ENCODE peak calls at places on chromosome 5, in eight cellular contexts. A is CD8-positive, alpha-beta memory T cell; P is sigmoid colon; B is upper lobe of right lung; T is aorta; L is endothelial cell of umbilical vein; C is neuronal stem cell; Z is heart left ventricle. R is an unnamed sample.

GRCh38 chr5:77312411-77312810 is 101.9 kb downstream of the PDE8B start:
- DNase-seq in A (no peak), P (no peak), B (no peak), T (no peak), L (no peak), C (no peak), Z (no peak), R (peak; percentile 29)

GRCh38 chr5:108079754-108080153 is 302.1 kb downstream of the FBXL17 start:
- DNase-seq in A (no peak), P (no peak), B (no peak), T (no peak), L (no peak), C (no peak), Z (no peak), R (no peak)

GRCh38 chr5:79235222-79235577 is 731 bp upstream of the JMY start:
- DNase-seq in A (no peak), P (no peak), B (no peak), T (no peak), L (no peak), C (no peak), Z (no peak), R (peak; percentile 75)

GRCh38 chr5:93189707-93190120 is 391.3 kb downstream of the NR2F1-AS1 start:
- DNase-seq in A (no peak), P (no peak), B (no peak), T (no peak), L (peak; percentile 62), C (no peak), Z (no peak), R (no peak)

GRCh38 chr5:150461231-150461630 is 11.7 kb upstream of the RPS14 start:
- DNase-seq in A (no peak), P (no peak), B (no peak), T (no peak), L (no peak), C (no peak), Z (no peak), R (no peak)

GRCh38 chr5:178777557-178777956 is 47.1 kb upstream of the ZNF354A start:
- DNase-seq in A (no peak), P (no peak), B (no peak), T (peak; percentile 71), L (no peak), C (no peak), Z (peak; percentile 26), R (no peak)

GRCh38 chr5:138053554-138053953 is 20.7 kb upstream of the FAM13B start:
- DNase-seq in A (no peak), P (no peak), B (no peak), T (no peak), L (no peak), C (no peak), Z (no peak), R (peak; percentile 13)

GRCh38 chr5:79795764-79796398 is 106.2 kb downstream of the CMYA5 start:
- DNase-seq in A (no peak), P (no peak), B (no peak), T (no peak), L (no peak), C (no peak), Z (peak; percentile 77), R (no peak)

GRCh38 chr5:34676409-34676808 is 20.3 kb downstream of the RAI14 start:
- DNase-seq in A (no peak), P (no peak), B (no peak), T (peak; percentile 49), L (no peak), C (no peak), Z (no peak), R (no peak)

GRCh38 chr5:122516432-122516743 is 204.4 kb downstream of the SNCAIP start:
- DNase-seq in A (no peak), P (no peak), B (no peak), T (no peak), L (no peak), C (no peak), Z (no peak), R (no peak)

GRCh38 chr5:126594676-126595485 is at the start of gene ALDH7A1:
- DNase-seq in A (peak; percentile 16), P (peak; percentile 93), B (peak; percentile 91), T (peak; percentile 93), L (peak; percentile 96), C (peak; percentile 90), Z (peak; percentile 93), R (peak; percentile 92)

GRCh38 chr5:57495688-57496087 is 13.1 kb upstream of the ACTBL2 start:
- DNase-seq in A (no peak), P (no peak), B (no peak), T (no peak), L (no peak), C (no peak), Z (no peak), R (no peak)

GRCh38 chr5:41247135-41247534 is 33.8 kb upstream of the C6 start:
- DNase-seq in A (no peak), P (no peak), B (no peak), T (no peak), L (no peak), C (no peak), Z (no peak), R (no peak)

DNA sequence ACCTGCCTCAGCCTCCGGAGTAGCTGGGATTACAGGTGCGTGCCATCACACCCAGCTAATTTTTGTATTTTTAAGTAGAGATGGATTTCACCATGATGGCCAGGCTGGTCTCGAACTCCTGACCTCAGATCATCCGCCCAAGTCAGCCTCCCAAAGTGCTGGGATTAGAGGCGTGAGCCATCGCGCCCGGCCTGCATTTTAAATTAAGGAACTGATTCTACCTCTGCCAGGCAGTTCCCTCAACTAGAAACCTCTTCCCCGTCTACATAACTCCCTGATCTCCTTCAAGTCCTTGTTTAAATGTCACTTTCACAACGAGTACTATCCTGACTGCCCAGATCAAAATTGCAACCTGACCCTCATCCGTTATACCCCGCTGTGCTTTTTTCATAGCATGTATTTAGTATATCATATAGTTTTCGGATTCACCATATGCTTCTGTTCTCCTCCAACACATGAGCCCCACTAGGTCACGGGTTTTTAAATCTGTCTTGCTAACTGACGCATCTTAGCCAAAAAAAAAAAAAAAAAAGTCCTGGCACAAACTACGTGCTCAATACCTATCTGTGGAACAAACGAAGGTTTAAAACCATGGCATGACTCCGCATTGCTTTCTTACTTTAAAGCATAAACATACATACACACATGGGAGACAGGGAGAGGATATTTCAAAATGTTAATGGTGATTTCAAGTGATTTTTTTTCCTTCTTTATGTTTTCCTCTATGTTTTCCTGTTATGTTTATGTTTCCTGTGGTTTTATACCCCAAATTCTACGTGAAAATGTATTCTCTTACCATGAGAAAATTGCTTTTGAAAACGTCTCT is 766 bp upstream of the SOWAHA start:
- DNase-seq in A (no peak), P (no peak), B (no peak), T (no peak), L (no peak), C (no peak), Z (no peak), R (no peak)
- H3K27ac ChIP-seq in A (no peak overlapping the region), P (no peak overlapping the region), B (no peak overlapping the region), T (no peak overlapping the region), L (no peak overlapping the region), C (no peak overlapping the region), Z (no peak overlapping the region), R (no peak overlapping the region)

GRCh38 chr5:120507826-120508463 is 43.8 kb downstream of the PRR16 start:
- DNase-seq in A (no peak), P (no peak), B (no peak), T (no peak), L (no peak), C (no peak), Z (no peak), R (no peak)
- H3K27me3 ChIP-seq in A (no peaks in the 10 kb centered on the region), P (no peaks in the 10 kb centered on the region), B (no peaks in the 10 kb centered on the region), T (no peaks in the 10 kb centered on the region), L (no peaks in the 10 kb centered on the region), C (no peaks in the 10 kb centered on the region), Z (no peaks in the 10 kb centered on the region), R (no peaks in the 10 kb centered on the region)

DNA sequence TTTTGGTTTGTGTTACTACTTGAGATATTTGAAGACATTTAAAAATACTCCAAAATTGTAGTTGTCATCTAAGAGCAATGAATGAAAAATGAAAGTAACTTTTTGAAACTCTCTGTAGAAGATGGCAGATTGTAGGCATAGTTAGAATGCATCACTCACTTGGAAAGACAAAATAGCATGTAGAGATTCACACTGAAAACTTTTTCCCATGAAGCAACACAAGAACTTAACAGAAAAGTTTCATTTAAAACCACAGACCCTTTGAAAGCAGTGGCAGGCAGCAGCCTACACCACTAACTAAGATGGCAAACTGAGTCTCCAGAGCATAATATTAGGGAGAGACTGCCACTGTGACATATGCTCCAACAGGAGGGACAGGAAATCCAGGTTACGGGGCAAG is 18.9 kb upstream of the FAM174A start:
- DNase-seq in A (no peak), P (no peak), B (no peak), T (no peak), L (no peak), C (no peak), Z (no peak), R (no peak)
- H3K4me3 ChIP-seq in A (no peak overlapping the region), P (no peak overlapping the region), B (no peak overlapping the region), T (no peak overlapping the region), L (no peak overlapping the region), C (no peak overlapping the region), Z (no peak overlapping the region), R (no peak overlapping the region)

DNA sequence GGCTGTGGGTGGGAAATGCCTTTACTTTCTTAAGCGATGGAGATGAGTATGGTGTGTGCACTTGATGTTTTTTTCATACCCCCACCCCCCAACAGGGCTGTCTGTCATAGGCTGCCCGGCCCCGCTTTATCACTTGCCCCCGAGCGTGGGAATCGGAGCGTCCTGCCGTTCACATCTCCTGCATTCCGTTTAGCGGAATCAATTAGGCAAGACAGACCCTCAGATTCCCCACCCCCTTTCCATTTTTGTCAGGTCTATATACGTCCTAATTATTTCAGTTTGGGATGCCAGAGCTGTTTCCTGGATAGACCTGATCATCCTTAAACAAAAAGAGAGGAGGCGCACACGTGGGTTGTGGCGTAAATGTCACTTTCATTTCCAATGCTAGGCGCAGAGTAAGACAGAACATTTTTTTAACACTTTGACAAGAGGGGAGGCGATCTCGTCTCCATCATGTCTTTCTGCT is 217.2 kb downstream of the MEF2C start:
- DNase-seq in A (no peak), P (no peak), B (peak; percentile 32), T (no peak), L (no peak), C (peak; percentile 54), Z (no peak), R (no peak)
- H3K27ac ChIP-seq in A (no peak overlapping the region), P (no peak overlapping the region), B (no peak overlapping the region), T (no peak overlapping the region), L (no peak overlapping the region), C (no peak overlapping the region), Z (no peak overlapping the region), R (no peak overlapping the region)

DNA sequence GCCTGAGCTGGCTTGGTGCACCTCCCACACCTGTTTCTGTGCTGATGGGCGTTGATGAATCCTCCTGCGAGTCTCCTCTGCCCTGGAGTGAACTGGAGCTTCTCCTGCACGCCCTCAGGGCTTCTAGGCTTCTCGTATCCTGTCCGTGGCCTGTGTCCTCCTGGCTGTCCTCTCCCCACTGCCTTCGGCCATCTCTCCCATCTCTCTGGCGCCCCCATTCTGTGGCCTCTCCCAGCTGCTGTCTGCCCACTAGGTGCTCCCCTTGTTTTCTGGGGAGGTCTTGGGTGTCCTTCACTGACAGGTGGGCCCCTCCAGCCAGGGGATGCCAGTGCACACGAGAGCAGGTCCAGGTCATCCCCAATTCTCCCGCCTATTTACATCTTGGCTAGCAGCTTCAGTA is 28.8 kb downstream of the AHRR start:
- DNase-seq in A (no peak), P (no peak), B (no peak), T (no peak), L (no peak), C (no peak), Z (no peak), R (no peak)
- H3K27me3 ChIP-seq in A (no peaks in the 10 kb centered on the region), P (no peaks in the 10 kb centered on the region), B (no peaks in the 10 kb centered on the region), T (no peaks in the 10 kb centered on the region), L (no peaks in the 10 kb centered on the region), C (peaks cover 5% of the 10 kb centered on the region), Z (no peaks in the 10 kb centered on the region), R (no peaks in the 10 kb centered on the region)

GRCh38 chr5:5384634-5385033 is 37.8 kb upstream of the ICE1 start:
- DNase-seq in A (no peak), P (no peak), B (no peak), T (no peak), L (no peak), C (no peak), Z (no peak), R (no peak)
- H3K4me3 ChIP-seq in A (no peak overlapping the region), P (no peak overlapping the region), B (no peak overlapping the region), T (no peak overlapping the region), L (no peak overlapping the region), C (no peak overlapping the region), Z (no peak overlapping the region), R (no peak overlapping the region)